ENCODE peak calls at places on chromosome 12, in nine cellular contexts. I, D, T, C, R, L, F, X and U are unnamed samples.
A peak's percentile ranks its signal among the peaks of the same experiment; 100 is the strongest.

GRCh38 chr12:105986779-105987686 is 151.7 kb downstream of the NUAK1 start:
- DNase-seq in L (peak; percentile 93), I (no peak), T (peak; percentile 56), X (no peak), F (no peak), R (no peak), C (peak; percentile 95), D (peak; percentile 88), U (peak; percentile 98)

GRCh38 chr12:111170559-111170958 is 198.3 kb downstream of the PHETA1 start:
- DNase-seq in C (no peak), T (no peak), X (no peak), F (no peak), L (no peak), I (no peak), R (no peak), D (no peak), U (no peak)

GRCh38 chr12:106733660-106734059 is 40.8 kb upstream of the RIC8B start:
- DNase-seq in C (no peak), X (no peak), L (no peak), R (no peak), T (no peak), D (no peak), I (no peak), F (no peak), U (no peak)

GRCh38 chr12:54134850-54135249 is 53.9 kb downstream of the SMUG1 start:
- DNase-seq in F (no peak), R (no peak), X (no peak), T (no peak), I (no peak), D (no peak), C (no peak), L (no peak), U (no peak)

GRCh38 chr12:107622005-107622404 is 63.6 kb upstream of the PWP1 start:
- DNase-seq in C (peak; percentile 3), D (no peak), R (no peak), F (no peak), T (peak; percentile 13), X (no peak), I (no peak), L (peak; percentile 11), U (no peak)

GRCh38 chr12:52741378-52742195 is 35.6 kb downstream of the KRT76 start:
- DNase-seq in F (no peak), X (peak; percentile 31), R (peak; percentile 72), C (peak; percentile 46), I (peak; percentile 61), L (peak; percentile 72), D (no peak), T (peak; percentile 55), U (no peak)

GRCh38 chr12:96170328-96170727 is 23.8 kb upstream of the ELK3 start:
- DNase-seq in L (no peak), D (no peak), C (no peak), R (no peak), I (no peak), F (no peak), T (no peak), X (no peak), U (no peak)

GRCh38 chr12:77007476-77007875 is 57.9 kb downstream of the E2F7 start:
- DNase-seq in I (no peak), X (no peak), C (no peak), T (no peak), L (no peak), D (no peak), F (no peak), R (no peak), U (no peak)

GRCh38 chr12:58596381-58596780 is 323.9 kb downstream of the LRIG3 start:
- DNase-seq in T (peak; percentile 15), L (no peak), D (no peak), X (no peak), R (no peak), F (no peak), I (no peak), C (no peak), U (no peak)

GRCh38 chr12:61804301-61804700 is 455.9 kb upstream of the USP15 start:
- DNase-seq in X (no peak), D (no peak), T (no peak), F (no peak), I (no peak), L (no peak), R (no peak), C (no peak), U (no peak)

GRCh38 chr12:95908573-95908972 is 33.8 kb downstream of the CCDC38 start:
- DNase-seq in L (peak; percentile 79), C (peak; percentile 52), D (no peak), T (no peak), R (no peak), F (no peak), I (no peak), X (no peak), U (no peak)

GRCh38 chr12:89353188-89353822 is 1.0 kb upstream of the DUSP6 start:
- DNase-seq in X (no peak), I (peak; percentile 83), D (no peak), F (no peak), L (peak; percentile 75), T (no peak), C (peak; percentile 62), R (peak; percentile 92), U (no peak)

GRCh38 chr12:951166-951565 is 1.7 kb upstream of the RAD52 start:
- DNase-seq in X (no peak), R (no peak), C (no peak), F (no peak), I (no peak), L (no peak), D (no peak), T (no peak), U (no peak)

GRCh38 chr12:89770391-89770790 is 61.8 kb upstream of the ATP2B1 start:
- DNase-seq in C (no peak), F (no peak), X (no peak), I (no peak), D (no peak), R (no peak), T (no peak), L (no peak), U (no peak)

GRCh38 chr12:19695244-19696098 is 256.2 kb downstream of the AEBP2 start:
- DNase-seq in X (no peak), F (no peak), D (no peak), C (peak; percentile 16), T (peak; percentile 27), R (no peak), I (no peak), L (no peak), U (no peak)

GRCh38 chr12:31324116-31324844 is 1.7 kb downstream of the SINHCAF start:
- DNase-seq in D (no peak), R (peak; percentile 89), T (peak; percentile 74), C (peak; percentile 73), X (no peak), L (peak; percentile 77), I (peak; percentile 85), F (peak; percentile 8), U (no peak)
- TF ChIP-seq CTCF in D (no peak), R (no peak), T (no peak), C (no peak), X (no peak), L (no peak), I (peak; percentile 11), F (no peak), U (peak; percentile 10)

GRCh38 chr12:42023733-42024494 is 120.8 kb downstream of the GXYLT1 start:
- DNase-seq in T (peak; percentile 42), D (no peak), X (peak; percentile 20), C (peak; percentile 64), L (peak; percentile 76), R (peak; percentile 83), I (peak; percentile 73), F (peak; percentile 15), U (no peak)
- H3K4me3 ChIP-seq in T (peak overlapping the region; percentile 16), D (peak overlapping the region; percentile 15), X (peak overlapping the region; percentile 8), C (peak overlapping the region; percentile 49), L (peak overlapping the region; percentile 51), R (peak overlapping the region; percentile 46), I (peak overlapping the region; percentile 37), F (peak overlapping the region; percentile 72), U (peak overlapping the region; percentile 52)

DNA sequence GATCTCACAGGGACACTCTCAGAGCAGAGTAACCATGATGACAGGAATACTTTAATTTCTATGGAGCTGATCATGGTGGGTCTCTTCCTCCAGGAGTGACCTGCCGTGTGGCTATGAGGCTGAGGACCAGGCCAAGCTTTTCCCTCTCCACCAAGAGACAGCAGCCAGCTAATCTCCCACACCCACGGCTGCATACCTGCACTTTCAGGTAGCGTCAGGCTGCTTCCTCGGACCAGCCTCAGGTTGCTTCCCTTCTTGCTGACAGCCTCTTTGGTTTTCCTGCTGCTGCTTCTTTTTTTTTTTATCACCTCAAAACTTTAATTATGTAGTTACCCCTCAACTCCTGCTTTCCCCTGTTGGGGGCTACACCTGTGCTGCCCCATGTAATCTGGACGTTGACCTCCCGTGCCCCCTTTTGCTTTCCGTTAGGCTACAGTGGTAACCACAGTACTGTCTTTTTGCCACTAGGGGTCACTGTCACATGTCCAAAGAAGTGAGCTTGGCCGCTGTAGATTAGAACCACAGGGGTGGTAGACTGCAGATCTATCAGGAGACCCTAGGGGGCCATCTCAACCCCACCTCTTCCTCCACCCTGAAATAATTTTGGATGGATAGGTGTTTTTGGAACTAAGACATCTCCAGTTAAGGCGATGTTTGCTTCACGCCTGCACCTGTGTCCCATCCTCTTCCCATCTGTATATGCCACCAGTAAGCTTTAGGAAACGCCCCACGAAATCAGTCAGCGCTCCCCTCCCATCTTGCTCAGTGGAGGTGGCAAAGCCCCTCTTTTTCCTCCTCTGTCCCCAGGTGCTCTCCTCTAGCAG is 7.8 kb upstream of the PIP4K2C start:
- DNase-seq in F (peak; percentile 34), L (peak; percentile 86), D (no peak), C (peak; percentile 81), T (peak; percentile 66), X (peak; percentile 59), R (no peak), I (no peak), U (no peak)
- TF ChIP-seq CTCF in F (peak; percentile 95), L (peak; percentile 91), D (peak; percentile 88), C (peak; percentile 99), T (peak; percentile 88), X (peak; percentile 97), R (peak; percentile 93), I (peak; percentile 90), U (peak; percentile 85)

DNA sequence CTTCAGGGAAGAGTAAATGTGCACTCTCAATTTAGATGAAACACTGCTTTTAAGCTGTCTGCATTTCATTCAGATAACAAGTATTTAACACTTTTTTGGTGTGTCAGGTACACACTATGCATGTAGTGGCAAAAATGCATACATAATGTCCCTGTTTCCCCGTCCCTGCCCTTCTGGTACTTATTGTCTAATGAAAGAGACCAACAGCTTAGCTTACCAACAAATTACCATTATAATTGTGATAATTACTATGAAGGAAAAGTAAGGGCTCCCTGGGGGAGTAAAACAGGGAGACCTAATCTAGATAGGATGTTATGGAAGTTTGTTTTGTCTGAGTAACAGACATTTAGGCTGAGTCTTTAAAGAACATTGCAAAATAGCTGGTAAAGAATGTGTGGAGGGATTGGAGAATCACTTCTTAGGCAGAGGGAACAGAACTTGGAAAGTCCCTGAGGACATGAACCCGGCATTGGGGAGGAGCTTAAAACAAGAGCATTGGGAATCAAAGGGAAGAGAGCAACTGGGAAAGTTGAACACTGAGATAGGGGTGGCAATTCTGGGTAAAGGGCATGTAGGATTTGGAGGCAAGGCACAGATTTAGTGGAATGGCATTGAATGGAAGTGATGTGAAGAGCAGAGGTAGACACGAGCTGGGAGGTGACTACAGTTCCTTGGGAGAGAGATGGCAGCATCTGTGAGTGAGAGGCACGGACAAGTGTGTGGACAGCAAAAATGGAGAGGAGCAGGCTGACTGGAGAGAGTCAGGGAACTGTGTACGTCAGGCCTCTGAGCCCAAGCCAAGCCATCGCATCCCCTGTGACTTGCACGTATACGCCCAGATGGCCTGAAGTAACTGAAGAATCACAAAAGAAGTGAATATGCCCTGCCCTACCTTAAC is 181.6 kb downstream of the GRIP1 start:
- DNase-seq in F (no peak), L (peak; percentile 2), T (peak; percentile 13), D (no peak), X (no peak), C (no peak), R (no peak), I (no peak), U (no peak)
- H3K4me3 ChIP-seq in F (no peak overlapping the region), L (no peak overlapping the region), T (no peak overlapping the region), D (no peak overlapping the region), X (no peak overlapping the region), C (no peak overlapping the region), R (no peak overlapping the region), I (no peak overlapping the region), U (no peak overlapping the region)